ENCODE peak calls at places on chromosomes 4 and X, in six cellular contexts. L is sigmoid colon, H is uterus, Q is cardiac muscle cell, O is heart right ventricle, N is A549. E is an unnamed sample. For H3K4me1, the result is how much of the 10 kb centered on the place peaks cover.

GRCh38 chr4:158775091-158775651 is 6.3 kb downstream of the FNIP2 start:
- DNase-seq in L (no peak), H (no peak), Q (no peak), O (no peak), N (no peak), E (no peak)

GRCh38 chrX:129523076-129524055 is at the start of gene SMARCA1:
- DNase-seq in L (peak), H (peak), Q (peak), O (peak), N (peak), E (no peak)

GRCh38 chr4:1116837-1117236 is 3.5 kb upstream of the RNF212 start:
- DNase-seq in L (no peak), H (no peak), Q (no peak), O (no peak), N (no peak), E (no peak)

GRCh38 chr4:7649741-7650531 is 215.2 kb upstream of the PSAPL1 start:
- DNase-seq in L (peak), H (no peak), Q (no peak), O (no peak), N (no peak), E (no peak)

GRCh38 chrX:134520860-134521390 is 61.0 kb downstream of the HPRT1 start:
- DNase-seq in L (no peak), H (no peak), Q (peak), O (no peak), N (peak), E (peak)

GRCh38 chrX:13051529-13052172 is 7.2 kb upstream of the FAM9C start:
- DNase-seq in L (no peak), H (no peak), Q (no peak), O (peak), N (no peak), E (no peak)

GRCh38 chrX:41607264-41607832 is 81.4 kb upstream of the GPR34 start:
- DNase-seq in L (no peak), H (no peak), Q (no peak), O (no peak), N (no peak), E (no peak)

GRCh38 chr4:123833156-123833555 is 436.6 kb downstream of the SPRY1 start:
- DNase-seq in L (no peak), H (no peak), Q (no peak), O (no peak), N (no peak), E (no peak)

GRCh38 chrX:146456058-146456457 is 353.5 kb upstream of the CXorf51B start:
- DNase-seq in L (no peak), H (no peak), Q (no peak), O (no peak), N (no peak), E (no peak)

GRCh38 chrX:148755111-148755510 is 254.7 kb downstream of the AFF2 start:
- DNase-seq in L (no peak), H (no peak), Q (no peak), O (no peak), N (no peak), E (no peak)

GRCh38 chr4:148353571-148353970 is 88.6 kb downstream of the NR3C2 start:
- DNase-seq in L (no peak), H (no peak), Q (no peak), O (no peak), N (no peak), E (no peak)

GRCh38 chr4:96646146-96646545 is 806.3 kb downstream of the PDHA2 start:
- DNase-seq in L (no peak), H (no peak), Q (no peak), O (no peak), N (no peak), E (no peak)

GRCh38 chr4:103451341-103451740 is 253.2 kb upstream of the CENPE start:
- DNase-seq in L (no peak), H (no peak), Q (no peak), O (no peak), N (no peak), E (no peak)

GRCh38 chr4:143085644-143086043 is 99.1 kb upstream of the USP38 start:
- DNase-seq in L (no peak), H (no peak), Q (no peak), O (no peak), N (no peak), E (no peak)

GRCh38 chr4:98203406-98204235 is 57.6 kb upstream of the RAP1GDS1 start:
- DNase-seq in L (no peak), H (no peak), Q (peak), O (no peak), N (no peak), E (peak)

GRCh38 chrX:153970398-153971123 is 1.1 kb downstream of the HCFC1 start:
- DNase-seq in L (peak), H (peak), Q (peak), O (no peak), N (no peak), E (peak)

GRCh38 chr4:6466756-6467381 is 5.5 kb downstream of the PPP2R2C start:
- DNase-seq in L (peak), H (no peak), Q (no peak), O (no peak), N (no peak), E (no peak)

GRCh38 chr4:121822796-121823504 is 733 bp downstream of the CCNA2 start:
- DNase-seq in L (peak), H (peak), Q (peak), O (no peak), N (peak), E (peak)

GRCh38 chr4:158624889-158625478 is 46.7 kb downstream of the C4orf46 start:
- DNase-seq in L (no peak), H (peak), Q (peak), O (no peak), N (peak), E (peak)

GRCh38 chr4:43339435-43339834 is 446.9 kb downstream of the GRXCR1 start:
- DNase-seq in L (no peak), H (no peak), Q (no peak), O (no peak), N (no peak), E (no peak)

DNA sequence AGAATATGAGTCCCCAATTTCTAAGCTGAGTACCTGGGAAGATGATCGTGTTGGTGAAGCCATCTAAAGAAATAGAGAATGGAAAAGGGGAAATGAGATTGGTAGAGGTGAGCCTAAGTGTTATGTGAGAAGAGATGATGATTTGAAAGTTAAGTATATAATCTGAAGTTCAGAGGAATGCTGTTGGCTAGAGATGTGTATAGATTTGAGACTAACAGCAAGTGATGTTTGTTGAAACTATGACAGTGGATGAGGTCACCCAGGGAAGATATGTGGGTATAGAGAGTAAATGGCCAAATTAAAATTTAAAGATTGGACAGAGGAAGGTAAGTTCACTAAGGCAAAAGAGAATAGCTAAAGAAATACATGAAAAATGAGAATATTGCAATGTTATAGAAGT is 324.2 kb downstream of the MAPK10 start:
- DNase-seq in L (no peak), H (no peak), Q (no peak), O (no peak), N (no peak), E (no peak)
- TF ChIP-seq CTCF in L (no peak), H (no peak), Q (no peak), O (no peak), N (no peak), E (no peak)

DNA sequence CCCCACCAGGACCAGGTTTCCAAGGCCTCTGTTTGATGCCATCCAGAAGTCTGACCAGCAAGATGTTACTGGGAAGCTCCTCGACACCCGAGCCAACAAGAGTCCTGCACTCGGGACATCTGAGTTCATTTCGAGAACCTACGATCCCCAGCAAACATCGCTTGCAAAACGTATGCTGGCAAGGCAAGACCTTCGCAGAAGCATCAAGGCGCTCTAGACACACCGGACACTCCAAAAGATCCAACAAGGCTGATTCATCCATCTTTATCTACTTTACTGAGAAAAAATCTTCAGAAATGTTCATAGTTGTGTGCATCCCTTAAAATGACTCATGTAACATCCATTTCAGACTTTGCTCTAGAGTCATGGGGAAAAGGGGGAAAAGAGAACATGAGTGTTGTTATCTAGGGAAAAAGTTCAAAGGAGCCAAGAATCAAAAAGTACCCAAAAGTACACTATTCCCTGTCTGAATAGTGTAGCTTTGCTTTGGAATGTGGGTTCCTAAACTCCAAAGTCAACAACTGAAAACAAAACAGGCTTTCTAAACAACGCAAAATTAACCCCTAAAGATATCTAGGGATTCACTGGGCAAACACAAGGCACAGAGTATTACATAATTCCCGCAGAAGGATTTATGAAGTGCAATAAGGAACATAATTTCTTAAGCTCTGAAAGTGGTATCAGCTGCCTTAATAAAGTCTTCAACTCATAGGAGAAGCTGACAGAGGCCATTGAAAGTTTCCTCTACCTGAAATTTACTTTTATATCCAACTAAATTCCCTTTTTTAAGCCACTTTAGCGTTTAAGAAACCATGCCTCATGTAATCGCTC is 1.6 kb downstream of the SH3RF1 start:
- DNase-seq in L (no peak), H (no peak), Q (no peak), O (no peak), N (no peak), E (no peak)
- H3K4me1 ChIP-seq in L (under half), H (under half), Q (under half), O (half or more), N (under half), E (under half)

GRCh38 chr4:163732473-163732872 is 238.0 kb downstream of the TMA16 start:
- DNase-seq in L (no peak), H (no peak), Q (no peak), O (no peak), N (no peak), E (no peak)
- TF ChIP-seq CTCF in L (no peak), H (no peak), Q (no peak), O (no peak), N (no peak), E (no peak)

DNA sequence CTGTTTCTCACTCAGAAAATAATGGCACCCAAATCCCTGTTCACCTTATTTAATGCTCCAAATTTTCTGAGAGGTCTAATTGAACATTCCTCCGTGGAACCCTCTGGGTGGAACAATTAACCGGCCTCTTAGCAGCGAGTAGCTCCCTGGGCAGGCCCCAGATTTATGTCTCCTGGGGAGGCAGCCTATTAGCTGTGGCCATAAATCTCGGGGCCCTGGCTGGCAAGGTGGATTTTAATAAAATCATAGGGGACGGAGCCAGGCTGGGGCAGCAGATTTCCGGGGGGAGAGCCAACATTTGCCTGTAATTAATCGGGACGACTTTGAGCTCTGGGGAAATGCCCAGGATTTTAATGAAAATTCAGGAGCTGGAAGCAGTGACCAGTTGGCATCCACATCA is 49.1 kb upstream of the MSX1 start:
- DNase-seq in L (no peak), H (no peak), Q (no peak), O (no peak), N (no peak), E (no peak)
- H3K4me1 ChIP-seq in L (under half), H (under half), Q (under half), O (under half), N (under half), E (under half)

GRCh38 chr4:73137121-73137520 is 67.6 kb upstream of the COX18 start:
- DNase-seq in L (no peak), H (no peak), Q (no peak), O (no peak), N (no peak), E (no peak)

GRCh38 chr4:73139991-73140390 is 70.5 kb upstream of the COX18 start:
- DNase-seq in L (no peak), H (no peak), Q (no peak), O (no peak), N (no peak), E (no peak)

GRCh38 chr4:73139245-73139644 is 69.7 kb upstream of the COX18 start:
- DNase-seq in L (no peak), H (no peak), Q (no peak), O (no peak), N (no peak), E (no peak)

GRCh38 chr4:73142995-73143547 is 73.6 kb upstream of the COX18 start:
- DNase-seq in L (no peak), H (no peak), Q (no peak), O (no peak), N (no peak), E (peak)
- TF ChIP-seq CTCF in L (no peak), H (no peak), Q (peak), O (peak), N (peak), E (peak)

GRCh38 chr4:155675709-155676429 is 9.2 kb downstream of the GUCY1A1 start:
- DNase-seq in L (no peak), H (peak), Q (no peak), O (no peak), N (no peak), E (peak)
- H3K4me1 ChIP-seq in L (half or more), H (under half), Q (half or more), O (half or more), N (under half), E (under half)

GRCh38 chr4:183936047-183936446 is 30.9 kb downstream of the STOX2 start:
- DNase-seq in L (no peak), H (no peak), Q (peak), O (no peak), N (no peak), E (no peak)
- TF ChIP-seq CTCF in L (no peak), H (no peak), Q (no peak), O (no peak), N (no peak), E (no peak)

DNA sequence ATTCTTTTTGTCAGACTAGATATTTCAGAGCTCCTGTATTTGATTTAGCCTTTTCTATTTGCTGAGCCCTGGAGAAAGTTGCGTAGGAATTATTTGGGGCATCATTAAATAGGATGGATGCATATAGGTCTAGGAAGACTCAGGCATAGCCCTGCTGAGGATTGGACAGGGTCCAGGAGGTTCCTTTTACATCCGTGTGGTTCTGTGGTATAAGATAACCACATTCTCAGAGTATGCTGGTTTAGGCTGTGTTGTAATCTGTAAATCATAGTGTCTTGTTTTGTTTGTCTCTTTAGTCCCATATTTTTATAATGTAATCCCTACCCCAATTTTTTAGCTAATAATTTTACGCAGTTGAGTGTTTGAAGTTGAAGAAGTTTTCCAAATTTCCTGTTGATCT is 513.7 kb downstream of the RPA4 start:
- DNase-seq in L (no peak), H (no peak), Q (no peak), O (no peak), N (no peak), E (peak)
- H3K4me1 ChIP-seq in L (under half), H (under half), Q (under half), O (under half), N (half or more), E (half or more)

GRCh38 chr4:186204103-186204559 is 12.8 kb downstream of the CYP4V2 start:
- DNase-seq in L (peak), H (peak), Q (no peak), O (no peak), N (no peak), E (peak)
- TF ChIP-seq CTCF in L (no peak), H (no peak), Q (no peak), O (no peak), N (no peak), E (no peak)